ENCODE peak calls at places on chromosomes 12 and 14, in ten cellular contexts. Z is cardiac fibroblast; Q is PC-3; M is astrocyte of the spinal cord; K is dorsolateral prefrontal cortex; V is ovary; J is body of pancreas; H is DND-41; B is CD8-positive, alpha-beta T cell; L is stomach. N is an unnamed sample.

GRCh38 chr14:85764809-85765208 is 234.9 kb downstream of the FLRT2 start:
- DNase-seq in Z (no peak), Q (peak), M (peak), K (no peak), V (no peak), J (no peak), H (no peak), B (no peak), L (no peak), N (no peak)

GRCh38 chr14:100386121-100386520 is 63.0 kb downstream of the SLC25A47 start:
- DNase-seq in Z (peak), Q (no peak), M (no peak), K (no peak), V (no peak), J (no peak), H (no peak), B (no peak), L (no peak), N (no peak)

GRCh38 chr12:91361864-91362263 is 179.2 kb upstream of the DCN start:
- DNase-seq in Z (peak), Q (peak), M (peak), K (no peak), V (no peak), J (no peak), H (no peak), B (no peak), L (no peak), N (peak)

GRCh38 chr12:70321182-70321581 is 44.9 kb upstream of the KCNMB4 start:
- DNase-seq in Z (no peak), Q (no peak), M (no peak), K (no peak), V (no peak), J (no peak), H (no peak), B (no peak), L (no peak), N (no peak)

GRCh38 chr14:106694638-106695393 is 1168.4 kb downstream of the TMEM121 start:
- DNase-seq in Z (no peak), Q (no peak), M (no peak), K (no peak), V (no peak), J (no peak), H (peak), B (peak), L (no peak), N (peak)

GRCh38 chr14:68951051-68951797 is 27.9 kb downstream of the ACTN1 start:
- DNase-seq in Z (peak), Q (peak), M (peak), K (no peak), V (peak), J (peak), H (no peak), B (no peak), L (peak), N (no peak)

GRCh38 chr14:56379956-56380355 is 199.6 kb upstream of the TMEM260 start:
- DNase-seq in Z (peak), Q (no peak), M (peak), K (no peak), V (no peak), J (no peak), H (no peak), B (no peak), L (no peak), N (no peak)

GRCh38 chr12:121893901-121894540 is 5.4 kb downstream of the PSMD9 start:
- DNase-seq in Z (peak), Q (peak), M (peak), K (no peak), V (no peak), J (peak), H (peak), B (no peak), L (peak), N (no peak)

GRCh38 chr12:61291647-61292046 is 968.6 kb upstream of the USP15 start:
- DNase-seq in Z (no peak), Q (peak), M (peak), K (no peak), V (no peak), J (no peak), H (no peak), B (no peak), L (no peak), N (no peak)

GRCh38 chr12:109777544-109777943 is 55.7 kb downstream of the TRPV4 start:
- DNase-seq in Z (peak), Q (peak), M (no peak), K (no peak), V (no peak), J (no peak), H (peak), B (no peak), L (no peak), N (peak)

GRCh38 chr12:49131973-49132461 is 822 bp upstream of the TUBA1B start:
- DNase-seq in Z (peak), Q (peak), M (peak), K (peak), V (no peak), J (no peak), H (peak), B (no peak), L (no peak), N (no peak)

GRCh38 chr14:46306267-46306666 is 345.3 kb downstream of the RPL10L start:
- DNase-seq in Z (no peak), Q (no peak), M (no peak), K (no peak), V (no peak), J (no peak), H (no peak), B (no peak), L (no peak), N (no peak)

GRCh38 chr14:28077005-28077404 is 689.6 kb upstream of the FOXG1 start:
- DNase-seq in Z (no peak), Q (no peak), M (no peak), K (no peak), V (no peak), J (no peak), H (no peak), B (no peak), L (no peak), N (no peak)

GRCh38 chr14:33118653-33119052 is 180.0 kb downstream of the NPAS3 start:
- DNase-seq in Z (no peak), Q (peak), M (peak), K (peak), V (no peak), J (no peak), H (no peak), B (no peak), L (no peak), N (no peak)

GRCh38 chr12:122023339-122024131 is 1.9 kb downstream of the BCL7A start:
- DNase-seq in Z (peak), Q (peak), M (peak), K (peak), V (peak), J (peak), H (peak), B (no peak), L (peak), N (no peak)

GRCh38 chr12:108605000-108605689 is 7.3 kb upstream of the TMEM119 start:
- DNase-seq in Z (peak), Q (no peak), M (no peak), K (no peak), V (no peak), J (no peak), H (no peak), B (no peak), L (no peak), N (no peak)

GRCh38 chr12:108833355-108833733 is 24.0 kb downstream of the SSH1 start:
- DNase-seq in Z (peak), Q (peak), M (peak), K (no peak), V (no peak), J (peak), H (no peak), B (no peak), L (no peak), N (no peak)

GRCh38 chr12:253116-253831 is 9.4 kb downstream of the SLC6A13 start:
- DNase-seq in Z (no peak), Q (no peak), M (no peak), K (no peak), V (no peak), J (no peak), H (no peak), B (no peak), L (no peak), N (no peak)

GRCh38 chr12:121590476-121591143 is 9.8 kb upstream of the KDM2B start:
- DNase-seq in Z (peak), Q (no peak), M (peak), K (no peak), V (no peak), J (no peak), H (peak), B (peak), L (no peak), N (peak)

GRCh38 chr14:55221186-55221585 is 29.8 kb upstream of the DLGAP5 start:
- DNase-seq in Z (peak), Q (peak), M (peak), K (no peak), V (no peak), J (no peak), H (no peak), B (no peak), L (no peak), N (no peak)

GRCh38 chr12:118682656-118683055 is 298.7 kb upstream of the SRRM4 start:
- DNase-seq in Z (no peak), Q (no peak), M (no peak), K (no peak), V (no peak), J (no peak), H (no peak), B (no peak), L (no peak), N (peak)

GRCh38 chr12:52539024-52539820 is 13.7 kb downstream of the KRT71 start:
- DNase-seq in Z (peak), Q (peak), M (peak), K (no peak), V (no peak), J (no peak), H (no peak), B (no peak), L (no peak), N (no peak)

GRCh38 chr12:1083888-1084262 is 92.9 kb downstream of the ERC1 start:
- DNase-seq in Z (peak), Q (peak), M (peak), K (no peak), V (no peak), J (peak), H (no peak), B (no peak), L (no peak), N (peak)

GRCh38 chr12:107027304-107028053 is 40.5 kb upstream of the MTERF2 start:
- DNase-seq in Z (peak), Q (peak), M (peak), K (no peak), V (no peak), J (peak), H (no peak), B (no peak), L (no peak), N (peak)

GRCh38 chr12:108670066-108670631 is 36.5 kb upstream of the SELPLG start:
- DNase-seq in Z (no peak), Q (no peak), M (no peak), K (no peak), V (no peak), J (peak), H (no peak), B (no peak), L (no peak), N (no peak)

GRCh38 chr12:18752947-18753346 is 15.0 kb downstream of the CAPZA3 start:
- DNase-seq in Z (no peak), Q (no peak), M (no peak), K (no peak), V (no peak), J (no peak), H (no peak), B (no peak), L (no peak), N (no peak)

GRCh38 chr12:116982721-116983502 is 72.2 kb downstream of the FBXW8 start:
- DNase-seq in Z (peak), Q (no peak), M (peak), K (no peak), V (no peak), J (no peak), H (no peak), B (no peak), L (no peak), N (no peak)

GRCh38 chr12:89859513-89860220 is 151.0 kb upstream of the ATP2B1 start:
- DNase-seq in Z (no peak), Q (peak), M (no peak), K (no peak), V (no peak), J (no peak), H (no peak), B (no peak), L (no peak), N (no peak)

GRCh38 chr14:76191297-76191696 is 39.6 kb downstream of the GPATCH2L start:
- DNase-seq in Z (no peak), Q (no peak), M (no peak), K (no peak), V (no peak), J (no peak), H (no peak), B (no peak), L (no peak), N (peak)

DNA sequence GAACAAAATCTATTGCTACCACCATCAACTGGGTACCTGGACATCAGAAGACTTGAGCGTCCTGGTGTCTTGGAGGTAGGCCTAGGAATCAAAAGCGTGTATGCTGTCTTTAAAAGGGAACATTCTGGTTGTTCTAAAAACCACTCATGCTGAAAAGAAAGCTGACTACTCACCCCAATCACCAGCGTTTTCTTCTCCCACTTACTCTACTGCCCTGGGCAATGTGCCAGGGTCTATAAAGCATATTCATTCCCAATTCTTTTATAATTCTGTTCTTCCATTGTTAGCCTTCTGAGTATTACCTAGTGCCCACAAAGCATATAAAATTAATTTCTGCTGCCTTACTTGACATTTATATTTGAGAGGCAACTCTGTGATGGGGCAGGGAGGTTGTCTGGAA is 133.4 kb downstream of the KCNA5 start:
- DNase-seq in Z (no peak), Q (no peak), M (no peak), K (no peak), V (no peak), J (no peak), H (no peak), B (no peak), L (no peak), N (no peak)
- TF ChIP-seq CTCF in Z (no peak), Q (no peak), M (no peak), K (no peak), V (no peak), J (no peak), H (no peak), B (no peak), L (no peak), N (no peak)

GRCh38 chr14:36944307-36945010 is 227.9 kb downstream of the SLC25A21 start:
- DNase-seq in Z (no peak), Q (peak), M (peak), K (no peak), V (no peak), J (no peak), H (no peak), B (no peak), L (no peak), N (no peak)
- H3K4me3 ChIP-seq in Z (no peak), Q (peak), M (no peak), K (no peak), V (no peak), J (no peak), H (no peak), B (no peak), L (no peak), N (no peak)

DNA sequence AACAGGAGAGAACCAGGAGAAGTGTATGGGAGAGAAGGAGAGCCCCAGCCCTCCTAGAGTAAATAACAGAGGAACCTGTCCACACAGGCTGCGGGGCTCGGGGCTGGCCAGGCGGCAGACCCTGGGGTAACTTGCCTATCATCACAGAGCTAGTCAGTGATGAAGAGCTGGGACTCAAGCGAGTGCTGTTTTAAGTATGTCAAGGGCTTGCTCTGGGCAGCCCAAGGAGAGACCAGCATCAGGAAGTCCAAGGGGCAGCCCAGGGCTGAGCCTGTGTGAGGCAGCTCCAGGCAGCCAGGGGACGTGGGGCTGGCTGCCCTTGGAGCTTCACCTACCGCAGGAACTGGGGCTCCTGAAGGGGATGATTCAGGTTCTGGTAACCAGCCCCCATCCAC is 10.0 kb downstream of the VWF start:
- DNase-seq in Z (no peak), Q (no peak), M (no peak), K (no peak), V (no peak), J (no peak), H (no peak), B (no peak), L (no peak), N (no peak)
- TF ChIP-seq CTCF in Z (no peak), Q (no peak), M (no peak), K (no peak), V (no peak), J (no peak), H (no peak), B (no peak), L (no peak), N (no peak)

DNA sequence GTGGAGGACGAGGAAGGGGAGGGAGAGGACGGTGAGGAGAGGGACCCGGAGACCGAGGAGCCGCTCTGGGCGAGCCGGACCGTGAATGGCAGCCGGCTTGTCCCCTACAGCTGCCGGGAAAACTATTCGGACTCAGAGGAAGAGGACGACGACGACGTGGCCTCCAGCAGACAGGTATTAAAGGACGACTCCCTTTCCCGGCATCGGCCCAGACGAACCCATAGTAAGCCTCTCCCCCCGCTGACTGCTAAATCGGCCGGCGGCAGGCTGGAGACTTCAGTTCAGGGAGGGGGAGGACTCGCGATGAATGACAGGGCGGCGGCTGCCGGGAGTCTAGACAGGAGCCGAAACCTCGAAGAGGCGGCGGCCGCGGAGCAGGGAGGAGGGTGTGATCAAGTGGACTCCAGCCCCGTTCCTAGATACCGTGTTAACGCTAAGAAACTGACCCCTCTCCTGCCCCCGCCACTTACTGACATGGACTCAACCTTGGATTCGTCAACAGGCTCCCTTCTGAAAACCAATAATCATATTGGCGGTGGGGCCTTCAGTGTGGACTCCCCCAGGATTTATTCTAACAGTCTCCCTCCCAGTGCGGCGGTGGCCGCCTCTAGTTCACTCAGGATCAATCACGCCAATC is 980 bp downstream of the LEMD3 start:
- DNase-seq in Z (peak), Q (peak), M (peak), K (peak), V (peak), J (peak), H (peak), B (peak), L (peak), N (peak)
- H3K4me3 ChIP-seq in Z (peak), Q (peak), M (peak), K (peak), V (peak), J (peak), H (peak), B (peak), L (peak), N (peak)

DNA sequence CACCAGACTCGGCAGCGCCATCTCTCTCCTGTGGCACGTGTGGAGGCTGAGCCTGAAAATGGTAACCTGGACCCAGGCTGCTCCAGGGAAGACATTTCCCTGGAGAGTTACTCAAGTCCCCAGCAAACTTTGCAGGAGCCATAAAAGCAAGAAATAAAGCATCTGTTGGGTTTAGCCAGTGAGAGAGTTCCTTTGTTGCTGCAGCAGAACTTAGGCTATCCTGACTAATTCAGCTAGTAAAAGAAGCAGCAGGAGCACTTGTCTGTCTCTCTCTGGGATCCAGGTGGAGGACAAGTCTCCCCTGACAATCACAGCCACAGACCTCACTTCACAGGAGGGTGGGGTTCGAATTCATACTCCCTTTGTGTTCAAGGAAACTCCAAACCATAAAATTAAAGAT is 79.2 kb upstream of the DIO3 start:
- DNase-seq in Z (no peak), Q (no peak), M (no peak), K (no peak), V (no peak), J (no peak), H (no peak), B (no peak), L (no peak), N (no peak)
- TF ChIP-seq CTCF in Z (no peak), Q (no peak), M (no peak), K (no peak), V (no peak), J (no peak), H (no peak), B (no peak), L (no peak), N (no peak)

GRCh38 chr14:96038920-96039632 is at the start of gene C14orf132:
- DNase-seq in Z (peak), Q (no peak), M (peak), K (peak), V (peak), J (peak), H (no peak), B (no peak), L (peak), N (peak)
- H3K4me3 ChIP-seq in Z (peak), Q (no peak), M (peak), K (peak), V (peak), J (peak), H (no peak), B (peak), L (peak), N (peak)

N was measured in GM12865.